ENCODE peak calls at places on chromosomes 13 and 19, in six cellular contexts. H is SK-N-SH, T is HCT116, Y is H1, E is K562, L is GM12878. W is an unnamed sample.

GRCh38 chr13:35814573-35814972 is 316.6 kb downstream of the DCLK1 start:
- DNase-seq in H (no peak), T (no peak), Y (no peak), E (no peak), L (no peak), W (no peak)

GRCh38 chr19:6061420-6062130 is 48.7 kb downstream of the RFX2 start:
- DNase-seq in H (no peak), T (no peak), Y (no peak), E (peak), L (no peak), W (no peak)

GRCh38 chr13:108283110-108283509 is 13.6 kb downstream of the TNFSF13B start:
- DNase-seq in H (no peak), T (no peak), Y (no peak), E (no peak), L (no peak), W (no peak)

GRCh38 chr13:102555914-102556553 is 40.8 kb upstream of the TPP2 start:
- DNase-seq in H (peak), T (peak), Y (no peak), E (peak), L (no peak), W (peak)

GRCh38 chr19:5048727-5049553 is 80.0 kb downstream of the KDM4B start:
- DNase-seq in H (peak), T (no peak), Y (no peak), E (no peak), L (no peak), W (no peak)

GRCh38 chr13:68176486-68176885 is 946.4 kb upstream of the PCDH9 start:
- DNase-seq in H (no peak), T (peak), Y (no peak), E (no peak), L (no peak), W (no peak)

GRCh38 chr19:36215276-36216171 is 618 bp downstream of the ZNF146 start:
- DNase-seq in H (peak), T (no peak), Y (no peak), E (peak), L (no peak), W (no peak)

GRCh38 chr13:46388846-46389245 is 1.8 kb upstream of the RUBCNL start:
- DNase-seq in H (no peak), T (no peak), Y (no peak), E (no peak), L (no peak), W (no peak)

GRCh38 chr13:46864941-46865340 is 31.9 kb downstream of the HTR2A start:
- DNase-seq in H (no peak), T (no peak), Y (no peak), E (no peak), L (no peak), W (no peak)

GRCh38 chr13:110123041-110123809 is 183.7 kb downstream of the COL4A1 start:
- DNase-seq in H (no peak), T (no peak), Y (no peak), E (no peak), L (no peak), W (no peak)

GRCh38 chr13:75319244-75319643 is 162.7 kb downstream of the TBC1D4 start:
- DNase-seq in H (no peak), T (no peak), Y (no peak), E (no peak), L (no peak), W (no peak)

GRCh38 chr13:48040059-48040458 is 2.5 kb downstream of the NUDT15 start:
- DNase-seq in H (no peak), T (no peak), Y (no peak), E (no peak), L (no peak), W (no peak)

GRCh38 chr19:53094749-53095575 is 8.3 kb downstream of the ZNF160 start:
- DNase-seq in H (peak), T (no peak), Y (peak), E (peak), L (no peak), W (no peak)

GRCh38 chr13:99280166-99280565 is 22.0 kb upstream of the GPR18 start:
- DNase-seq in H (no peak), T (no peak), Y (no peak), E (no peak), L (no peak), W (no peak)

GRCh38 chr13:36559388-36559787 is 114.4 kb upstream of the SERTM1 start:
- DNase-seq in H (no peak), T (no peak), Y (no peak), E (no peak), L (no peak), W (no peak)

GRCh38 chr13:74629985-74630384 is 495.8 kb upstream of the KLF12 start:
- DNase-seq in H (no peak), T (no peak), Y (no peak), E (no peak), L (no peak), W (no peak)

GRCh38 chr13:40452038-40452666 is 214.3 kb downstream of the FOXO1 start:
- DNase-seq in H (no peak), T (no peak), Y (no peak), E (no peak), L (no peak), W (no peak)

GRCh38 chr13:42355118-42355840 is 83.3 kb downstream of the AKAP11 start:
- DNase-seq in H (no peak), T (no peak), Y (no peak), E (no peak), L (no peak), W (no peak)

GRCh38 chr19:8517551-8518442 is 3.8 kb upstream of the ZNF414 start:
- DNase-seq in H (no peak), T (no peak), Y (no peak), E (no peak), L (no peak), W (no peak)

GRCh38 chr13:92590503-92590908 is 636.1 kb upstream of the GPC6 start:
- DNase-seq in H (no peak), T (no peak), Y (no peak), E (no peak), L (no peak), W (no peak)

GRCh38 chr13:44734204-44734707 is 158.1 kb upstream of the TSC22D1 start:
- DNase-seq in H (peak), T (no peak), Y (no peak), E (no peak), L (no peak), W (no peak)

GRCh38 chr13:41137951-41138350 is 5.3 kb upstream of the KBTBD6 start:
- DNase-seq in H (no peak), T (no peak), Y (no peak), E (no peak), L (no peak), W (no peak)

GRCh38 chr13:44271915-44272341 is 101.7 kb upstream of the SERP2 start:
- DNase-seq in H (peak), T (no peak), Y (no peak), E (no peak), L (no peak), W (no peak)

GRCh38 chr13:113744197-113745000 is 14.6 kb upstream of the TMEM255B start:
- DNase-seq in H (no peak), T (no peak), Y (no peak), E (no peak), L (no peak), W (no peak)

GRCh38 chr13:113743366-113744195 is 15.4 kb upstream of the TMEM255B start:
- DNase-seq in H (no peak), T (no peak), Y (no peak), E (no peak), L (no peak), W (no peak)

GRCh38 chr13:113742000-113742441 is 17.0 kb upstream of the TMEM255B start:
- DNase-seq in H (peak), T (peak), Y (no peak), E (peak), L (no peak), W (no peak)

GRCh38 chr13:113741101-113741731 is 17.8 kb upstream of the TMEM255B start:
- DNase-seq in H (no peak), T (no peak), Y (no peak), E (no peak), L (no peak), W (no peak)

GRCh38 chr13:113742445-113743120 is 16.4 kb upstream of the TMEM255B start:
- DNase-seq in H (no peak), T (no peak), Y (no peak), E (no peak), L (no peak), W (no peak)
- TF ChIP-seq JUND in H (no peak), T (no peak), Y (no peak), E (no peak), L (no peak), W (no peak)

GRCh38 chr19:11265785-11266236 is 3.5 kb upstream of the DOCK6 start:
- DNase-seq in H (no peak), T (peak), Y (no peak), E (peak), L (no peak), W (no peak)
- TF ChIP-seq JUND in H (no peak), T (no peak), Y (no peak), E (no peak), L (no peak), W (no peak)

DNA sequence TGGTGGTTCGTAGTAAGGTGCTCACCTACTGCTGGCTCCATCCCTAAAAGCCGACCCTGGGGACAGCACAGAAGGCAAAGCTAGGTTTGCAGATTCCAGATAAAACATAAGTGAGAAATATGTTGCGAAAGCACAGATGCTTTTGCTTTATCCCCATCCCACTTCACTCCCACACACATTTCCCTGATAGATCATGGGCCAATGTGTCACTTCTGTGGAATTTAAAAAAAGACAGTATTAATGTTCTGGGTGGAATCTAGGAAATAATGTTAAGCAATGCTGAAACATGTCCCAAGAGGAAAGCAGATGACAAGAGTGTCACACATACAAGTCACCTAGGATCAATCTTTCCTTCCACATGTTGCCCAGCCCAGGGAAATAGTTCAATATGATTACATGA is 661.0 kb upstream of the MIR17HG start:
- DNase-seq in H (no peak), T (no peak), Y (no peak), E (no peak), L (no peak), W (no peak)
- TF ChIP-seq JUND in H (no peak), T (no peak), Y (no peak), E (no peak), L (no peak), W (no peak)

DNA sequence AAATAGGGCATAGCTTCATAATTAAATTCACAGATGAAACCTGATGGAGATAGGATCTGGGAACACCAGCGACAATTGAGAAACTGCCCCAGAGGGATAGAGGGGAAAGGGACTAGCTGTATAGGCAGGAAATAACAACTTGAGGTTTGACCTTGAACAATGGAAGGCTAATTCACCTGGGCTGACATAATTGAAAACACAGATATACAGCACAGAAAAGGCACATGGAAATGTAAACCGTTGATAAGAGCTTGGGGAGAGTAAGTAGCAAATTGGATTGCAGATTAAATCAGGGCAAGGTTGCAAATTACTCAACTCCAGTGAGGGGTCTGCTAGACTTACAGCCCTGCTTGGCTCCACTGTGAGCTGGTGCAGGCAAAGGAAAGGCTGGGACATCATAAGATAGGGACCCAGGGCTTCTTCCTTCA is 246.7 kb downstream of the DLEU7 start:
- DNase-seq in H (peak), T (no peak), Y (no peak), E (no peak), L (no peak), W (no peak)
- TF ChIP-seq JUND in H (no peak), T (no peak), Y (no peak), E (no peak), L (no peak), W (no peak)

GRCh38 chr13:30065181-30065580 is 214.8 kb upstream of the UBL3 start:
- DNase-seq in H (no peak), T (no peak), Y (no peak), E (no peak), L (no peak), W (no peak)
- TF ChIP-seq JUND in H (no peak), T (no peak), Y (no peak), E (no peak), L (no peak), W (no peak)

GRCh38 chr19:55369651-55370304 is 485 bp downstream of the IL11 start:
- DNase-seq in H (peak), T (no peak), Y (peak), E (peak), L (no peak), W (peak)
- TF ChIP-seq JUND in H (no peak), T (no peak), Y (no peak), E (no peak), L (no peak), W (no peak)

DNA sequence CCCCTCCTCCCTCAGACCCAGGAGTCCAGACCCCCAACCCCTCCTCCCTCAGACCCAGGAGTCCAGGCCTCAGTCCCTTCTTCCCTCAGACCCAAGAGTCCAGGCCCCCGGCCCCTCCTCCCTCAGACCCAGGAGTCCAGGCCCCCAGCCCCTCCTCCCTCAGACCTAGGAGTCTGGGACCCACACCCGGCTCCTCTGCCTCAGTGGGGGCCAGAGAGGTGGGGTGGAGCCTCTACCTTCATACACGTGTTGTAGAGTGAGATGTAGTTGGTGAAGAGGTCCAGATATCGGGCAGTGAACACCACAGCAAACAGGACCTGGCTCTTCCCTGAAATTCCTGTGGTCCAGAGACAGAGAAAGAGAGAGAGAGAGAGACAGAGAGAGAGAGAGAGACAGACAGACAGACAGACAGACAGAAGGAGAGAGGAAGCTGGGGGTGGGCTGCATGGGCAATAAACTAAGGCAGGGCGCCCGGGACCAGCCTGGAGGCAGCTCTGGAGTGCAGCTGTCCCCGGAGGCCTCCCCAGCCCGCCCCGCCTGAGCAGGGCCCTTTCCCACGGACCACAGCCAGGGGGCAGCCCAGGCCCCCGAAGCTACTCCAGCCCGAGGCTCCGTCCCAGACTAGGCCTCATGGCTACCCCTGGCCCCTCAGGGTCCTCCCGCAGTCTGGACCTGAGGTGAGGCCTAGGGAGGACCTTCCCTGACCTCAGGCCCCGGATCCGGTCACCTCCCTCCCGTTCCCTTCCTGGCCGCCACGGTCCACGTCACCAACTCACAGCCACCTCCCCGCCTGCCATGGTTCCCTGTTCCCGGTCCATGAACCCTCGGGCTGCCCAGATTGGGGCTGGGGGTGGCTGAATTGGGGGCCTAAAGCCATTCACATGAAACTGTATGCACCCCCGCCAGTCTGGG is 907 bp downstream of the KDELR1 start:
- DNase-seq in H (peak), T (no peak), Y (peak), E (peak), L (no peak), W (no peak)
- TF ChIP-seq JUND in H (no peak), T (no peak), Y (no peak), E (no peak), L (no peak), W (no peak)

W was measured in T47D.